ENCODE peak calls at places on chromosomes 2 and 18, in five cellular contexts. W, J, F, G and P are unnamed samples.

GRCh38 chr18:7766817-7767216 is 199.7 kb downstream of the PTPRM start:
- DNase-seq in F (no peak), G (no peak), J (no peak), W (no peak), P (no peak)

GRCh38 chr2:173148520-173148919 is 72.9 kb downstream of the MAP3K20 start:
- DNase-seq in F (no peak), W (no peak), G (no peak), J (no peak), P (no peak)

GRCh38 chr2:128371648-128372345 is 53.1 kb upstream of the HS6ST1 start:
- DNase-seq in F (peak), J (no peak), W (no peak), G (no peak), P (no peak)

GRCh38 chr2:187991389-187991788 is 300.3 kb upstream of the GULP1 start:
- DNase-seq in F (no peak), J (no peak), G (no peak), W (no peak), P (no peak)

GRCh38 chr2:217099561-217099960 is 239.7 kb upstream of the TNP1 start:
- DNase-seq in F (no peak), J (no peak), W (no peak), G (no peak), P (no peak)

GRCh38 chr2:190340369-190340768 is 3.0 kb upstream of the INPP1 start:
- DNase-seq in J (no peak), W (no peak), G (no peak), F (no peak), P (no peak)

GRCh38 chr18:77096031-77096371 is 36.6 kb downstream of the MBP start:
- DNase-seq in W (no peak), J (no peak), F (no peak), G (no peak), P (no peak)

GRCh38 chr18:25275414-25276001 is 76.5 kb downstream of the ZNF521 start:
- DNase-seq in W (no peak), G (no peak), F (no peak), J (no peak), P (no peak)

GRCh38 chr2:171723724-171724683 is 36.7 kb downstream of the DYNC1I2 start:
- DNase-seq in J (no peak), G (no peak), W (no peak), F (no peak), P (no peak)

GRCh38 chr2:72782520-72782919 is 43.3 kb downstream of the EXOC6B start:
- DNase-seq in W (no peak), F (no peak), J (no peak), G (no peak), P (no peak)

GRCh38 chr18:33183136-33183535 is 257.4 kb downstream of the CCDC178 start:
- DNase-seq in G (no peak), F (no peak), J (no peak), W (no peak), P (no peak)

GRCh38 chr2:172484253-172484652 is 56.9 kb downstream of the ITGA6 start:
- DNase-seq in F (no peak), G (no peak), W (no peak), J (no peak), P (no peak)

GRCh38 chr2:62227386-62228075 is 31.6 kb downstream of the B3GNT2 start:
- DNase-seq in F (no peak), G (no peak), W (no peak), J (no peak), P (no peak)

GRCh38 chr2:56008661-56009411 is 85.3 kb upstream of the EFEMP1 start:
- DNase-seq in G (peak), F (peak), W (no peak), J (no peak), P (peak)

GRCh38 chr2:50777954-50778353 is 254.0 kb downstream of the NRXN1 start:
- DNase-seq in J (no peak), G (no peak), W (no peak), F (no peak), P (no peak)

GRCh38 chr18:9333441-9334350 is 877 bp upstream of the TWSG1 start:
- DNase-seq in F (peak), J (peak), G (no peak), W (peak), P (peak)

GRCh38 chr18:44602380-44602779 is 78.3 kb upstream of the SETBP1 start:
- DNase-seq in G (no peak), W (no peak), J (no peak), F (no peak), P (no peak)

GRCh38 chr2:83103602-83104001 is 1355.5 kb downstream of the SUCLG1 start:
- DNase-seq in G (no peak), F (no peak), W (no peak), J (no peak), P (no peak)

GRCh38 chr2:46874236-46874929 is 41.2 kb downstream of the MCFD2 start:
- DNase-seq in G (no peak), J (no peak), F (no peak), W (no peak), P (no peak)

GRCh38 chr18:25853716-25854465 is 236.5 kb downstream of the SS18 start:
- DNase-seq in G (no peak), J (no peak), W (no peak), F (no peak), P (no peak)

GRCh38 chr2:196369967-196370366 is 198.6 kb upstream of the STK17B start:
- DNase-seq in J (no peak), G (no peak), W (no peak), F (no peak), P (no peak)

GRCh38 chr18:48803518-48803917 is 147.2 kb downstream of the SMAD7 start:
- DNase-seq in G (no peak), F (peak), W (no peak), J (no peak), P (no peak)

GRCh38 chr18:57844319-57844718 is 41.2 kb upstream of the ATP8B1 start:
- DNase-seq in G (no peak), F (peak), W (no peak), J (no peak), P (no peak)

GRCh38 chr18:31436825-31437224 is 10.7 kb upstream of the DSG3 start:
- DNase-seq in J (no peak), W (no peak), F (no peak), G (no peak), P (no peak)

GRCh38 chr18:61975526-61976326 is 82.9 kb upstream of the RNF152 start:
- DNase-seq in W (no peak), G (no peak), F (no peak), J (no peak), P (no peak)

GRCh38 chr2:122519366-122519765 is 763.9 kb downstream of the TSN start:
- DNase-seq in F (no peak), W (no peak), G (no peak), J (no peak), P (no peak)

GRCh38 chr18:2906522-2907458 is 60.0 kb downstream of the EMILIN2 start:
- DNase-seq in F (peak), J (peak), W (no peak), G (no peak), P (peak)

GRCh38 chr18:2805970-2806943 is 40.5 kb upstream of the EMILIN2 start:
- DNase-seq in G (no peak), W (no peak), F (no peak), J (no peak), P (no peak)

GRCh38 chr2:64283641-64284371 is 139.6 kb upstream of the PELI1 start:
- DNase-seq in W (no peak), G (no peak), J (no peak), F (peak), P (peak)

GRCh38 chr18:36372902-36373301 is 75.4 kb downstream of the FHOD3 start:
- DNase-seq in G (peak), W (no peak), F (no peak), J (no peak), P (no peak)

GRCh38 chr18:77544792-77545191 is 295.1 kb downstream of the GALR1 start:
- DNase-seq in W (no peak), G (no peak), F (no peak), J (no peak), P (no peak)

GRCh38 chr2:204544961-204545860 is at the start of gene PARD3B:
- DNase-seq in G (peak), J (peak), W (peak), F (peak), P (peak)

GRCh38 chr2:69693472-69694450 is 48.2 kb upstream of the ANXA4 start:
- DNase-seq in J (no peak), G (no peak), W (no peak), F (peak), P (no peak)

GRCh38 chr2:27029051-27029450 is 3.7 kb upstream of the TMEM214 start:
- DNase-seq in F (no peak), J (no peak), G (no peak), W (no peak), P (no peak)

GRCh38 chr2:212912445-212913103 is 238.8 kb downstream of the IKZF2 start:
- DNase-seq in W (peak), G (no peak), J (peak), F (peak), P (no peak)

GRCh38 chr2:172436889-172437288 is 9.5 kb downstream of the ITGA6 start:
- DNase-seq in F (no peak), W (no peak), J (no peak), G (no peak), P (no peak)

GRCh38 chr2:12106440-12107080 is 360.1 kb downstream of the LPIN1 start:
- DNase-seq in W (no peak), F (peak), G (no peak), J (peak), P (peak)

GRCh38 chr2:226030369-226031077 is 631.0 kb downstream of the NYAP2 start:
- DNase-seq in W (no peak), F (no peak), G (no peak), J (no peak), P (no peak)

GRCh38 chr2:226031962-226032441 is 632.5 kb downstream of the NYAP2 start:
- DNase-seq in W (no peak), G (no peak), J (no peak), F (no peak), P (no peak)

DNA sequence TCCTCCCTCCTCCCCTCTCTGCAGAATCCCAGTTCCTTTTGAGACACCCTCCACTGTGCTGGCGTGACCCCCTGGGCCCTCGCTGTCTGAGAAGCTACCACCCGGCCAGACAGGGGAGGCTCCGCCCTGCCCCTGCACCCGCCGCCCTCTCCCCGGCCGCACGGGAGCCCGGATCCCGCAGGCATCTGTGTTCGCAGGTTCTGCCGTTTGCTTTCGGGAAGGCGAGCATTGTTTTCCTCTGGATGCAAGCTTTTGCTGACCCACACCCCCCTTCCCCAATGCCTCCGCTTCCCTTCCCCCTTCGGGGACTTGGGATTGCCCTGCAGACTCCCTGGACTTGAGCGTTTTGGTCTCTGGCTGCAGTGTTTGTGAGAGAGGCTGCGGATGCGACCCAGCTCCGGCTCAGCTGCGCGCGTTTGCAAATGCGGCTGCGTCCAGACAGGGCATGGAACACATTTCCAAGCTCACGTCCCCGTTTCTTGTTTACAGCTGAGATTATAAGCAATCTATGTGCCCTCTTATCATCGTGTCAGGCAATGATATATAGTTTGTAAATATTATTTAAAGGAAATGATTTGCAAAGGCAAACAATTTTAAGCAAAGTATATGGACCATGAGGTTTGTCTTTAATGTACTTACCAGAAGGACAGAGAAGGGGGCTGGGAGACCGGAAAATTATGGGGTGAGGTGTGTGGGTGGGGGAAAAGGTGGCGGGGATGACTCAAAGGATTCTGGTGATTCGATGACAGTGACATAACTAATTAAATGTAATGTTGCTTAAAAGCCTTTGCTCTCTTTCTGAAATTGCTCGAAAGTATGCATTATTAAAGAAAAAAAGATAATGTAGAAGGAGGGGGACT is 631.8 kb downstream of the NYAP2 start:
- DNase-seq in J (peak), G (peak), F (peak), W (peak), P (peak)
- TF ChIP-seq POLR2A in J (peak), G (no peak), F (no peak), W (no peak), P (peak)

GRCh38 chr2:24820598-24821432 is 27.6 kb downstream of the CENPO start:
- DNase-seq in W (no peak), F (no peak), G (no peak), J (no peak), P (no peak)

GRCh38 chr2:24820175-24820513 is 26.9 kb downstream of the CENPO start:
- DNase-seq in G (no peak), F (no peak), J (no peak), W (no peak), P (no peak)

GRCh38 chr2:24821433-24821891 is 28.2 kb downstream of the CENPO start:
- DNase-seq in J (no peak), W (no peak), G (no peak), F (no peak), P (no peak)

GRCh38 chr2:24818721-24819167 is 25.5 kb downstream of the CENPO start:
- DNase-seq in F (no peak), J (no peak), G (no peak), W (peak), P (no peak)

DNA sequence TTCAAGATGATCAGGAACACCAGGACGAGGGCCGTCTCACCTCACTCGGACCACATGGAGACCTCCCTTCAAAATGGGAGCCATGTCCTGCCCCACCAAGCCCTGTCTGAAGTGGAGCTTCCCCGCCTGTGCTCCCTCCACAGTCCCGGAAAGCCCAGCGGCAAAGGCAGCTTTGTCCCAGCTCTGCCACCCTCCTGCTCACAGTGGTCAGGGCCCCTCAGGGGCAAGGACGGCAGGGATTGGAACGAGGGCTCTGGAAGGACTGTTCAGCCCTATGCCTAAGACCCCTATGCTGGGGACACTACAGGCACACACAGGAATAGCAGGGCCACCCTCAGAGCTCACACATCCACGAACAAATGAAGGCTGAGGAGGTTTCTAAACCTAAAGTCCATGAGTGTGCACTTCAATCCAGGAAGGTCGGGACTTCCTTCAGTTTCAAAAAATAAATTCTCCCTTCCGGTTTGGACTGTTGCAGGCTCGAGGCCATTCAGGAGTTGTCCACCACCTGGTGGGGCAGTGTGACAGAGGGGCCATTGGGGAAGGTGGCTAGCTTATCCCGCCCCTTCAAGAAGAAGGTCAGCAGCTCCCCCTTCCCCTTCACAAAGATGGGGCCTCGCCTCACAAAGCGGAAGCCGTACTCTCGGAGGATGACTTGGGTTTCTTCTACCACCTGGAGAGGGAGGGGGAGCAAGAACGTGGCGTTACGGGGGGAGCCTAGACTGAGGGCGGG is 26.4 kb downstream of the CENPO start:
- DNase-seq in G (no peak), F (no peak), J (no peak), W (peak), P (no peak)
- TF ChIP-seq POLR2A in G (no peak), F (no peak), J (no peak), W (no peak), P (no peak)

DNA sequence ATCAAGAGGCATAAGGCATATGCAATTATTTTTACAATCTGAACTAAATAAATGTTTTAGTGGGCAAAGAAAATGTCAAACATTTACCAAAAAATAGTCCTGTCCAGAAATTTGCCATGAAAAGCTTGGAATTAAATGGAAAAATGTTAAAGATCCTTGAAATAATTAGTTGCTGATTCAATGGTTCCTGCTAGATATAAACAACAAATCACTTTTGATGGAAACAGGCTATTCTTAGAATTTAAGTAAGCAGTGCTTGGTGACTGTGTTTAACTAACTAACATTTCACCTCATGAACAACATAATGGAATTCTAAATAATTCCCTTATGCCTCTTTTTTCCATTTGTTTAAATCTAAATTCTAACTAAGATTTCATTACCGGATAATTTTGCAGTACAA is 3.9 kb downstream of the RND3 start:
- DNase-seq in G (no peak), F (no peak), W (no peak), J (no peak), P (no peak)
- TF ChIP-seq POLR2A in G (no peak), F (no peak), W (no peak), J (no peak), P (no peak)

DNA sequence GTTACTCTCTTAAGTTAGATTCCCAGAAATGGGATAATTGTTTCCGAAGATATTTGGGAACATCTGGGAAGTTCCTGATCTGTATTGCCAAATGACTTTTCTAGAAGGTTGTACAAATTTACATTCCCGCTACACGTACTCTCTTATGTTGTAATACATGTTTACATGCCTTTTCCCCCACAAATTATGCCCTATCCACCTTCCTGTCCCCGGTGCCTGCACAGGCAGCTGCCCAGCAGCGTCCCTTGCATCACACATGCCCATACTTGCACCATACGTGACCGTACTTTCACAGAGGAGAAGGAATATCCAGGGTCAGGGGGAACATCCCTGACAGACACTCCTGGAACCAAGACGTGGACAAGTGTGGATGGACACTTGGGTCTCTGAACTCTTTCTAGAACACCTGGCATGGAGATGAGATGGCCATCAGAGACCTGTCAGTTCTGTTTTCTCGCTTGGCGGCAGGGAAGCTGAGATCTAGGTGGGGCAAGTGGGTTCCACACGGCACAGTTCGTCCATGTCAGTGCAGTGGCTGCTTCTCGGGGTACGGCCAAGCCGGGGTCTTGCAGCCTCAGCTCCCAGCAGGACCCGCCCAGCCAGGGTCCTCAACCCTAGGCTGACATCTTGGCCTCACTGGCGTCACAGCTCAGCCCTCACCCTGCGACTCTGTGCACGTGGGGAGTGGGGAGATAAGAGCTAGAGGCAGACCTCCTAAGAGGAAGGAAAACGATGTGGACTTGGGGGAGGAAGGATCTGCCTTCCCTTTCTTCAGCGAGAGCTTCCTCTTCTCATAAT is 24.0 kb upstream of the KLF11 start:
- DNase-seq in W (peak), F (no peak), G (no peak), J (no peak), P (no peak)
- TF ChIP-seq POLR2A in W (no peak), F (no peak), G (no peak), J (no peak), P (no peak)